ENCODE peak calls at places on chromosomes 4 and X, in seven cellular contexts. F is right lobe of liver, A is lower lobe of right lung, M is stomach, G is astrocyte of the cerebellum, X is SJSA1, C is fibroblast of mammary gland. T is an unnamed sample.

GRCh38 chrX:81259008-81259713 is 57.3 kb downstream of the SH3BGRL start:
- DNase-seq in G (peak), A (no peak), C (peak), F (no peak), M (no peak), X (peak), T (no peak)

GRCh38 chr4:602559-602942 is 22.8 kb upstream of the PDE6B start:
- DNase-seq in A (peak), C (peak), F (peak), G (no peak), X (no peak), M (peak), T (peak)

GRCh38 chr4:156913234-156913633 is 58.4 kb downstream of the PDGFC start:
- DNase-seq in G (no peak), F (no peak), X (no peak), C (no peak), M (no peak), A (no peak), T (no peak)

GRCh38 chrX:37441377-37441776 is 92.2 kb downstream of the PRRG1 start:
- DNase-seq in F (no peak), G (no peak), M (no peak), A (no peak), C (no peak), X (no peak), T (no peak)

GRCh38 chr4:109945056-109945455 is 32.4 kb downstream of the EGF start:
- DNase-seq in X (no peak), F (no peak), C (peak), M (no peak), G (no peak), A (no peak), T (no peak)

GRCh38 chr4:47553329-47554125 is 68.5 kb downstream of the ATP10D start:
- DNase-seq in G (no peak), A (no peak), C (no peak), X (no peak), M (no peak), F (no peak), T (no peak)

GRCh38 chr4:72779256-72779655 is 210.2 kb upstream of the ADAMTS3 start:
- DNase-seq in A (no peak), G (peak), F (no peak), M (no peak), X (peak), C (peak), T (no peak)

GRCh38 chr4:168586926-168587325 is 90.1 kb downstream of the PALLD start:
- DNase-seq in M (no peak), C (no peak), F (no peak), A (no peak), G (no peak), X (peak), T (no peak)

GRCh38 chr4:186148335-186148975 is 42.9 kb upstream of the CYP4V2 start:
- DNase-seq in A (no peak), G (no peak), F (no peak), M (no peak), C (no peak), X (no peak), T (no peak)

GRCh38 chrX:3651272-3651671 is 62.2 kb downstream of the PRKX start:
- DNase-seq in A (no peak), X (peak), M (no peak), G (peak), C (peak), F (no peak), T (no peak)

GRCh38 chrX:28979876-28980275 is 392.6 kb downstream of the IL1RAPL1 start:
- DNase-seq in A (no peak), F (no peak), M (no peak), G (no peak), X (no peak), C (no peak), T (no peak)

GRCh38 chrX:19543951-19544359 is 28.6 kb upstream of the MAP3K15 start:
- DNase-seq in A (no peak), G (no peak), C (no peak), F (no peak), X (no peak), M (no peak), T (no peak)

GRCh38 chrX:13094780-13095425 is 50.5 kb upstream of the FAM9C start:
- DNase-seq in G (no peak), C (no peak), X (peak), F (no peak), A (no peak), M (no peak), T (no peak)

GRCh38 chr4:61583696-61584095 is 383.6 kb downstream of the ADGRL3 start:
- DNase-seq in G (peak), A (no peak), M (no peak), X (no peak), C (no peak), F (no peak), T (no peak)

GRCh38 chrX:32532282-32532681 is 679.1 kb downstream of the DMD start:
- DNase-seq in A (no peak), C (no peak), M (no peak), F (no peak), G (no peak), X (no peak), T (no peak)

GRCh38 chrX:67654301-67654700 is 110.5 kb downstream of the AR start:
- DNase-seq in A (no peak), X (no peak), G (no peak), C (no peak), F (peak), M (peak), T (no peak)

DNA sequence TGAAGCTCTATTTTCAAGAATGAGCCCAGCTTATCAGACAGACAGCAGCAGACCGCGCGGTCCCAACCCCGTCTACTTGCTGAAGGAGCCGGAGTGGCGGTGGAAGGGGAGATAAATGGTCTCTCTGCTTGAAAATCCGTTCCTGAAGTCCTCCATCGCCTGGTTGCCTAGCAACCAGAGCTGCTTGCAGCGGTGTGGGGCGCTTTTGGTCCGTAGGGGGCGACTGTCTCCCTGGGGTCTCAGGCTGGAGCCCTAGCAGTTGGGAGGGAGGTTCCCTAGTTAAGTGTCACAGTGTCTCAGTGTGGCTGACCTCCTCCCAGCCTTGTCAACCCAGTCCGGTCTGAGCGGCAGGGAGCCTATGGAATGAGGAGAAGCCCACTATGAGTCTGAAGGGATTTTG is 8.3 kb upstream of the DLG3 start:
- DNase-seq in C (peak), X (no peak), F (no peak), M (no peak), G (no peak), A (no peak), T (no peak)
- H3K4me3 ChIP-seq in C (no peak), X (no peak), F (no peak), M (no peak), G (no peak), A (no peak), T (no peak)

GRCh38 chr4:40628888-40629287 is 776 bp downstream of the RBM47 start:
- DNase-seq in C (no peak), M (no peak), A (no peak), X (no peak), F (no peak), G (no peak), T (no peak)

GRCh38 chr4:40630335-40631021 is 814 bp upstream of the RBM47 start:
- DNase-seq in X (no peak), F (peak), G (no peak), M (peak), A (peak), C (no peak), T (peak)

GRCh38 chr4:40626183-40626990 is 3.3 kb downstream of the RBM47 start:
- DNase-seq in C (peak), F (no peak), X (peak), M (no peak), A (no peak), G (no peak), T (no peak)

GRCh38 chr4:40629401-40630334 is at the start of gene RBM47:
- DNase-seq in X (peak), G (no peak), F (peak), M (peak), C (peak), A (peak), T (peak)

GRCh38 chr4:40627540-40627939 is 2.1 kb downstream of the RBM47 start:
- DNase-seq in M (no peak), X (no peak), F (no peak), C (no peak), A (no peak), G (no peak), T (no peak)
- H3K4me3 ChIP-seq in M (peak), X (no peak), F (peak), C (no peak), A (peak), G (no peak), T (peak)

DNA sequence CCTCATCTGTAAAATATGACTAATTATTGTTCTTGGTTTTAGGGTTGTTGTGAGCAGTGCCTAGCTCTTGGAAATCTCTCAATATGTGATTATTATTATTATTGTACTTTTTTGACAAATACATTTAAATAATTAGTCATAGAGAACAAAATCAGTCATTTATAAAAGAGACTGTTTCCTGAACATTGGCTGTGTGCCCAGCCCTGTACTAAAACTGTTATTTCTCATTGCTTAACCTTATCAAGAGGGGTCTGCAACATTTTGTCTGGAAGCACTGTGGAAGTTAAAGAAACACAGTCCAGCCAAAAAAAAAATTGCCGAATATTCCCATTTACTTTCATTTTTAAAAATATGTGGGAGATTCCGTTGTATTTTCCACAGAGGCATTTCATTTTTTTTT is 989.2 kb upstream of the SLIT2 start:
- DNase-seq in F (no peak), C (peak), X (no peak), M (no peak), G (no peak), A (no peak), T (no peak)
- H3K4me3 ChIP-seq in F (no peak), C (no peak), X (no peak), M (no peak), G (no peak), A (peak), T (no peak)

DNA sequence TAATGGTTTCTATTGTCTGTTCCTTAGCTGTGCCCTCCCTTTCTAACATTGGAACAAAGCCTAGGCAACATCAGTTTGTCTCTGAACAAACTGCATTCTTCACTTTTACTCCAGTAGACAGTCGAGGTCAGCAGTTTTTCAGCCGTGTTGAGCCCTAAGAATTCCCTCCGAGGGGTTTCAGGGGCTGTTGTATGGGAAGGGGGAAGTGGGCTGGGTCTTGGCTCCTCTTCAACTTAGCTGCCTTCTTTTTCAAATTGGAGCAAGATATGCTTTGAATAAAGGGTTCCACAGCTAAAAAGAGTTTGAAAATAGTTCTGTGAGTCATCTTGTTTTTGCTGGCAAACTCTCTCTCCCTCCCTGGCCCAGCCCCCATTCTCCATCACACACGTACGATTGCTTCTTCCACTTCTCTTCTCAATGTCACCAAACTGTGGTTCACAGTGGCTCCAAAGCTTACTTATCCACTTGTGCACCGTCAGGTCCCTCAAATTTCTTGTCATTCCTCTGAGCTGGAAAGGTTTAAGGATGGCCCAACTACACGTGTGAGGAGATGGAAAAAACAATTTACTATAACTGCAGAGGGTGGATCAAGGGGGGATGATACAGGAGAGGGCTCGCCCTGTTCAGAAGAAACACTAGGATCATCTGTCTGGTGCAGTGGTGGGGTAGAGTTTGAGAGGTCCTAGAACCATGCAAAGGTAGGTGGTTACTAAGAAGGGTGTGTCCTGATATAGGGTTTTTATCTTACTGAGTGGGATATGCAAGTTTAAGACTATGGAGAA is 9.2 kb upstream of the MAML3 start:
- DNase-seq in X (peak), M (no peak), G (no peak), C (peak), A (no peak), F (no peak), T (no peak)
- H3K4me3 ChIP-seq in X (no peak), M (no peak), G (no peak), C (peak), A (no peak), F (no peak), T (no peak)

GRCh38 chr4:25860586-25861421 is 2.0 kb downstream of the SEL1L3 start:
- DNase-seq in M (peak), C (no peak), X (no peak), F (no peak), A (peak), G (no peak), T (peak)
- H3K4me3 ChIP-seq in M (peak), C (no peak), X (peak), F (no peak), A (peak), G (no peak), T (no peak)